ENCODE peak calls at places on chromosomes 16 and 17, in seven cellular contexts. N is SK-N-SH, K is HepG2, B is H1, G is GM12878, Q is K562, Z is HCT116. H is an unnamed sample.

GRCh38 chr17:65131244-65131643 is 5.9 kb upstream of the RGS9 start:
- DNase-seq in K (no peak), N (no peak), Q (no peak), G (no peak), B (no peak), Z (no peak), H (no peak)

GRCh38 chr17:39660397-39661043 is 4.6 kb upstream of the TCAP start:
- DNase-seq in Q (no peak), N (no peak), G (no peak), Z (no peak), K (no peak), B (no peak), H (no peak)

GRCh38 chr16:50469744-50470301 is 78.4 kb upstream of the NKD1 start:
- DNase-seq in N (no peak), Q (no peak), K (no peak), B (peak), G (no peak), Z (no peak), H (no peak)

GRCh38 chr17:66952681-66953638 is 11.5 kb upstream of the CACNG4 start:
- DNase-seq in G (no peak), B (no peak), Q (no peak), Z (no peak), K (no peak), N (peak), H (peak)

GRCh38 chr17:29778936-29779811 is 150.9 kb downstream of the SSH2 start:
- DNase-seq in B (peak), Q (peak), Z (peak), K (peak), G (no peak), N (peak), H (peak)

GRCh38 chr17:49193513-49194296 is 16.7 kb downstream of the GNGT2 start:
- DNase-seq in K (no peak), Z (peak), Q (peak), G (peak), B (peak), N (peak), H (peak)

GRCh38 chr16:11201498-11202259 is 54.3 kb downstream of the SOCS1 start:
- DNase-seq in N (peak), Z (peak), K (peak), Q (peak), G (no peak), B (no peak), H (no peak)

GRCh38 chr17:57782642-57783337 is 37.7 kb upstream of the CCDC182 start:
- DNase-seq in K (no peak), G (no peak), Q (no peak), N (peak), Z (no peak), B (no peak), H (no peak)

GRCh38 chr17:31448467-31449077 is 57.1 kb downstream of the RAB11FIP4 start:
- DNase-seq in Q (no peak), N (no peak), K (no peak), Z (no peak), B (no peak), G (no peak), H (no peak)

GRCh38 chr17:78724544-78724943 is 57.5 kb downstream of the CYTH1 start:
- DNase-seq in Z (no peak), B (no peak), G (no peak), N (peak), K (no peak), Q (no peak), H (peak)

GRCh38 chr17:48718781-48719641 is 3.3 kb downstream of the PRAC1 start:
- DNase-seq in K (no peak), N (peak), B (peak), G (no peak), Q (no peak), Z (no peak), H (no peak)

GRCh38 chr17:8012045-8012580 is 9.7 kb downstream of the GUCY2D start:
- DNase-seq in N (no peak), Z (no peak), Q (no peak), G (no peak), B (no peak), K (no peak), H (no peak)

GRCh38 chr16:64313726-64314125 is 808.1 kb downstream of the CDH11 start:
- DNase-seq in Z (no peak), G (no peak), K (no peak), N (no peak), Q (no peak), B (no peak), H (no peak)

GRCh38 chr17:3032258-3033247 is 30.9 kb downstream of the OR1D5 start:
- DNase-seq in G (no peak), B (peak), Z (no peak), N (no peak), K (no peak), Q (no peak), H (no peak)

GRCh38 chr17:28133562-28133970 is 91.1 kb downstream of the NLK start:
- DNase-seq in B (no peak), K (no peak), N (no peak), Q (no peak), Z (no peak), G (no peak), H (no peak)

GRCh38 chr16:1048442-1049112 is 24.0 kb upstream of the SSTR5 start:
- DNase-seq in Q (peak), G (no peak), N (peak), B (peak), Z (no peak), K (peak), H (peak)

GRCh38 chr17:82275326-82275725 is 1.8 kb upstream of the CSNK1D start:
- DNase-seq in Z (no peak), K (no peak), B (no peak), Q (no peak), N (no peak), G (no peak), H (no peak)

GRCh38 chr17:62720126-62720850 is 87.8 kb downstream of the MARCHF10 start:
- DNase-seq in Q (peak), Z (no peak), B (no peak), N (no peak), K (peak), G (peak), H (peak)

GRCh38 chr16:57531253-57531575 is 5.2 kb downstream of the CCDC102A start:
- DNase-seq in K (no peak), Z (no peak), N (peak), Q (no peak), B (no peak), G (no peak), H (no peak)

GRCh38 chr16:3950343-3951193 is 70.1 kb upstream of the CREBBP start:
- DNase-seq in Z (no peak), Q (no peak), G (no peak), K (no peak), N (no peak), B (no peak), H (no peak)

GRCh38 chr16:351804-352520 is 561 bp downstream of the AXIN1 start:
- DNase-seq in G (no peak), Z (no peak), K (no peak), Q (peak), N (no peak), B (no peak), H (no peak)

GRCh38 chr17:12627177-12627629 is 38.5 kb upstream of the MYOCD start:
- DNase-seq in N (no peak), K (peak), G (no peak), B (no peak), Q (no peak), Z (no peak), H (no peak)

GRCh38 chr16:28549301-28549899 is 4.3 kb upstream of the SGF29 start:
- DNase-seq in Z (peak), K (peak), N (peak), Q (no peak), G (no peak), B (no peak), H (no peak)
- TF ChIP-seq JUND in Z (no peak), K (peak), N (no peak), Q (no peak), G (no peak), B (no peak), H (no peak)

GRCh38 chr16:13808075-13808474 is 111.9 kb upstream of the ERCC4 start:
- DNase-seq in B (no peak), N (no peak), K (no peak), Z (no peak), Q (no peak), G (no peak), H (no peak)

GRCh38 chr16:13809765-13810164 is 110.2 kb upstream of the ERCC4 start:
- DNase-seq in G (no peak), Q (no peak), K (no peak), Z (no peak), B (no peak), N (no peak), H (no peak)

DNA sequence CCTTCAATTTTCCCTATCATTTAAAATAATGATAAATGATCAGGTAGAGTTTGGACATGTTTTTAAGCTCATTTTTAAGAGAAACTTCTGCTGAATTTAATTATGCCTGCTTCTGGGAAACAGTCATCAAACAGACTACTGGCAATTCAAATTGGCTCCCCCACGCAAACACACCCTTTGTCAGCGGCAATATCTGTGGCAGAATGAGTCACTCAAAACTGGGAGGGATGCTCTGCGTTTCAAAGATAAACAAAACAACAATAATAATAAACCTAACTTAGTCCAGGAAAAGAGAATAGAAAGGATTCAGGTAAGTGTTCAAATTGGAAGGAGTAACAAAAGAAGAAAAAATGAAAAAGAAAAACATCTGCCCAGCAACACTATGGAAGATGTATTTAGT is 108.1 kb upstream of the ERCC4 start:
- DNase-seq in G (no peak), B (no peak), N (no peak), K (no peak), Z (no peak), Q (no peak), H (no peak)
- TF ChIP-seq JUND in G (no peak), B (no peak), N (no peak), K (no peak), Z (no peak), Q (peak), H (no peak)

GRCh38 chr16:70589998-70590471 is 56.3 kb upstream of the IL34 start:
- DNase-seq in B (no peak), K (no peak), N (peak), G (no peak), Q (no peak), Z (no peak), H (no peak)
- TF ChIP-seq JUND in B (no peak), K (no peak), N (no peak), G (no peak), Q (no peak), Z (no peak), H (no peak)

GRCh38 chr17:43327421-43327820 is 71.4 kb upstream of the ARL4D start:
- DNase-seq in Q (no peak), Z (no peak), N (no peak), B (no peak), K (no peak), G (no peak), H (no peak)

GRCh38 chr17:43328650-43329049 is 70.1 kb upstream of the ARL4D start:
- DNase-seq in B (no peak), K (no peak), N (no peak), Z (no peak), Q (no peak), G (no peak), H (no peak)

GRCh38 chr17:43326490-43327275 is 72.1 kb upstream of the ARL4D start:
- DNase-seq in B (no peak), G (no peak), Q (no peak), Z (no peak), K (no peak), N (no peak), H (no peak)

GRCh38 chr17:43327834-43328420 is 70.9 kb upstream of the ARL4D start:
- DNase-seq in Q (no peak), B (no peak), N (no peak), G (no peak), K (no peak), Z (no peak), H (no peak)

GRCh38 chr17:43324205-43324893 is 74.4 kb upstream of the ARL4D start:
- DNase-seq in Z (no peak), N (no peak), G (peak), Q (no peak), K (no peak), B (no peak), H (peak)
- TF ChIP-seq JUND in Z (no peak), N (no peak), G (no peak), Q (no peak), K (no peak), B (no peak), H (no peak)

GRCh38 chr17:59105852-59106462 is 723 bp downstream of the TRIM37 start:
- DNase-seq in Z (no peak), N (peak), B (no peak), G (no peak), K (peak), Q (no peak), H (peak)
- TF ChIP-seq JUND in Z (no peak), N (no peak), B (no peak), G (no peak), K (no peak), Q (peak), H (no peak)

DNA sequence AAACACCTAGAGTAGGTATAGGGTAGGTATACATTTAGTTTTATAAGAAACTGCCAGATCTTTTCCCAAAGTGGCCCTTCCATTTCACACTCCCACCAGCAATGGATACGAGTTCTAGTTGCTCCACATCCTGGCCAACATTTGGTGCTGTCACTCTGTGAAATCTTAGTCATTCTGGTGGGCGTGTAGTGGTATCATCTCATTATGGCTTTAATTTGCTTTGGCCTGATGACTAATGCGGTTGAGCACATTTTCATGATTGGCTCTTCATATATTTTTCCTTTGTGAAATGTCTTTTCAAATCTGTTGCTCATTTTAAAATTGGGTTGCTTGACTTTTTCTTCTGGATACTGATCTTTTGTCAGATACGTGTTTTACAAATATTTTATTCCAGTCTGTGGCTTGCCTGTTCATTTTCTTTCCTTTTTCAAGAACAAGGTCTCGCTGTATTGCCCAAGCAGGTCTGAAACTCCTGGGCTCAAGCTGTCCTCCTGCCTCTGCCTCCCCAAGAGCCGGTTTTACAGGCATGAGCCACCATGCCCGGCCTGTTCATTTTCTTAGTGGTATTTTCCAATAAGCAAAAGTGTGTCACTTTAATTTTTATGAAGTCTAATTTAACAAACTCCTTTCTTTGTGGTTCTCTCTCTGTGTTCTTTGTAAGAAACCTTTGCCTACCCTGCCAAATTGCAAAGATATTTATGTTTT is 192.4 kb downstream of the SEC14L1 start:
- DNase-seq in N (no peak), Z (no peak), Q (peak), K (no peak), G (no peak), B (no peak), H (no peak)
- TF ChIP-seq JUND in N (no peak), Z (peak), Q (peak), K (no peak), G (no peak), B (no peak), H (no peak)

GRCh38 chr16:85469929-85470590 is 143.1 kb upstream of the GSE1 start:
- DNase-seq in K (no peak), Z (no peak), N (no peak), B (no peak), G (no peak), Q (no peak), H (no peak)

GRCh38 chr16:85470873-85471272 is 142.2 kb upstream of the GSE1 start:
- DNase-seq in Q (no peak), B (no peak), K (no peak), N (no peak), G (no peak), Z (no peak), H (peak)

GRCh38 chr16:85473326-85473725 is 139.8 kb upstream of the GSE1 start:
- DNase-seq in K (no peak), Q (no peak), G (no peak), N (no peak), Z (no peak), B (no peak), H (no peak)

GRCh38 chr16:85472514-85472913 is 140.6 kb upstream of the GSE1 start:
- DNase-seq in G (no peak), B (no peak), K (no peak), Z (no peak), N (no peak), Q (no peak), H (no peak)

GRCh38 chr16:85471469-85472431 is 141.4 kb upstream of the GSE1 start:
- DNase-seq in G (no peak), K (no peak), Q (no peak), Z (no peak), B (no peak), N (no peak), H (peak)
- TF ChIP-seq JUND in G (no peak), K (no peak), Q (no peak), Z (no peak), B (no peak), N (no peak), H (no peak)

GRCh38 chr17:17900615-17901520 is 64.1 kb upstream of the SREBF1 start:
- DNase-seq in Z (peak), G (no peak), N (peak), K (peak), Q (no peak), B (no peak), H (no peak)
- TF ChIP-seq JUND in Z (peak), G (no peak), N (peak), K (no peak), Q (no peak), B (no peak), H (no peak)

DNA sequence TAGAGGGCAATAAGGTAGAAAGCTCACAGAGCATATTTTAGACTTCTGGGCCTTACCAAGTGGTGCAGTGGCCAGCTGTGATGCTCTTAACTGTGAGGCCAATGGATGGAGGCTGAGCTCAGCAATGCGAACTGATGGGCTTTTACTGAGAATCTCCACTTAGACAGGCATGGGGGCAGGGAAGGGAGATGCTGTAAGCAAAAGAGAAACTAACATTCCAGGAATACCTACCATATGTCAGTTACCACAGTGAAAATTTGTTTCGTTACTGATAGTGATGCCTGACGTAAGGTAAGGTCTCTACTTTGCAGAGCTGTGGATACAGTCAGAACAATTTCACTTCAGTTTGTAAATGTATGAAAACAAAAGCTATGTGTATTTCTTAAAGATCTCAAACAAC is 250.6 kb upstream of the ZFHX3 start:
- DNase-seq in Z (no peak), B (no peak), G (no peak), N (no peak), K (peak), Q (no peak), H (no peak)
- TF ChIP-seq JUND in Z (no peak), B (no peak), G (no peak), N (no peak), K (no peak), Q (no peak), H (no peak)

GRCh38 chr17:329794-330420 is 22.7 kb downstream of the RPH3AL start:
- DNase-seq in Q (no peak), G (no peak), N (no peak), B (no peak), Z (no peak), K (no peak), H (no peak)

GRCh38 chr17:325270-325976 is 27.2 kb downstream of the RPH3AL start:
- DNase-seq in Z (no peak), Q (no peak), N (no peak), K (no peak), G (no peak), B (no peak), H (no peak)

GRCh38 chr17:327296-327695 is 25.3 kb downstream of the RPH3AL start:
- DNase-seq in N (no peak), B (no peak), K (no peak), Z (no peak), G (no peak), Q (no peak), H (no peak)

GRCh38 chr17:330993-331701 is 21.5 kb downstream of the RPH3AL start:
- DNase-seq in N (no peak), K (no peak), Q (no peak), Z (no peak), B (no peak), G (no peak), H (no peak)

GRCh38 chr17:327971-328370 is 24.6 kb downstream of the RPH3AL start:
- DNase-seq in N (no peak), K (no peak), Q (no peak), B (no peak), G (no peak), Z (no peak), H (no peak)
- TF ChIP-seq JUND in N (no peak), K (no peak), Q (no peak), B (no peak), G (no peak), Z (no peak), H (no peak)

H was measured in T47D.